ENCODE peak calls at places on chromosomes 4 and X, in ten cellular contexts. F is IMR-90, Y is fibroblast of pulmonary artery, B is body of pancreas, M is HFF-Myc, J is psoas muscle, Z is endodermal cell, L is kidney, V is MG63, T is K562. C is an unnamed sample.

GRCh38 chrX:7334253-7334935 is 186.4 kb upstream of the PUDP start:
- DNase-seq in F (peak), Y (peak), B (no peak), M (peak), J (no peak), Z (no peak), L (no peak), V (peak), T (no peak), C (no peak)

GRCh38 chr4:166318810-166319525 is 445.9 kb downstream of the TLL1 start:
- DNase-seq in F (peak), Y (peak), B (no peak), M (peak), J (no peak), Z (no peak), L (no peak), V (peak), T (no peak), C (no peak)

GRCh38 chr4:35038079-35038805 is 1206.1 kb downstream of the ARAP2 start:
- DNase-seq in F (no peak), Y (no peak), B (no peak), M (no peak), J (no peak), Z (no peak), L (peak), V (no peak), T (no peak), C (no peak)

GRCh38 chr4:52873191-52873590 is 11.1 kb downstream of the RASL11B start:
- DNase-seq in F (no peak), Y (no peak), B (no peak), M (no peak), J (no peak), Z (peak), L (no peak), V (no peak), T (no peak), C (peak)

GRCh38 chr4:80074651-80075050 is 1.6 kb upstream of the ANTXR2 start:
- DNase-seq in F (no peak), Y (no peak), B (no peak), M (no peak), J (no peak), Z (no peak), L (no peak), V (no peak), T (no peak), C (no peak)

GRCh38 chrX:139823806-139824205 is 109.0 kb downstream of the ATP11C start:
- DNase-seq in F (peak), Y (no peak), B (no peak), M (no peak), J (no peak), Z (no peak), L (no peak), V (peak), T (no peak), C (no peak)

GRCh38 chr4:1604706-1605205 is 79.4 kb downstream of the FAM53A start:
- DNase-seq in F (no peak), Y (no peak), B (no peak), M (no peak), J (peak), Z (no peak), L (no peak), V (no peak), T (no peak), C (peak)

GRCh38 chrX:41667631-41668030 is 21.1 kb upstream of the GPR34 start:
- DNase-seq in F (no peak), Y (no peak), B (no peak), M (no peak), J (no peak), Z (no peak), L (no peak), V (no peak), T (no peak), C (no peak)

GRCh38 chr4:4440333-4441061 is 53.6 kb downstream of the NSG1 start:
- DNase-seq in F (no peak), Y (no peak), B (no peak), M (no peak), J (no peak), Z (peak), L (no peak), V (no peak), T (no peak), C (no peak)

GRCh38 chrX:153968754-153969124 is 2.9 kb downstream of the HCFC1 start:
- DNase-seq in F (no peak), Y (no peak), B (no peak), M (no peak), J (peak), Z (no peak), L (peak), V (no peak), T (peak), C (peak)

GRCh38 chr4:16032871-16033505 is 50.8 kb downstream of the PROM1 start:
- DNase-seq in F (peak), Y (no peak), B (no peak), M (no peak), J (no peak), Z (no peak), L (no peak), V (no peak), T (no peak), C (no peak)

GRCh38 chrX:57817302-57817701 is 93.0 kb downstream of the ZXDA start:
- DNase-seq in F (no peak), Y (peak), B (no peak), M (no peak), J (no peak), Z (no peak), L (no peak), V (no peak), T (no peak), C (no peak)

GRCh38 chr4:36824682-36825081 is 419.9 kb upstream of the NWD2 start:
- DNase-seq in F (no peak), Y (no peak), B (no peak), M (no peak), J (no peak), Z (peak), L (no peak), V (no peak), T (peak), C (no peak)

GRCh38 chrX:44228621-44229020 is 114.9 kb downstream of the EFHC2 start:
- DNase-seq in F (no peak), Y (no peak), B (no peak), M (no peak), J (no peak), Z (no peak), L (no peak), V (no peak), T (no peak), C (no peak)

GRCh38 chr4:139547979-139548378 is 8.0 kb downstream of the SETD7 start:
- DNase-seq in F (no peak), Y (no peak), B (no peak), M (no peak), J (no peak), Z (no peak), L (no peak), V (no peak), T (no peak), C (no peak)

GRCh38 chrX:25198891-25199290 is 183.1 kb upstream of the ARX start:
- DNase-seq in F (no peak), Y (no peak), B (no peak), M (no peak), J (no peak), Z (no peak), L (no peak), V (no peak), T (no peak), C (no peak)

GRCh38 chrX:56765816-56766553 is 36.9 kb downstream of the NBDY start:
- DNase-seq in F (no peak), Y (peak), B (no peak), M (no peak), J (no peak), Z (no peak), L (no peak), V (no peak), T (no peak), C (peak)

GRCh38 chr4:44965446-44966095 is 239.2 kb upstream of the GNPDA2 start:
- DNase-seq in F (no peak), Y (no peak), B (no peak), M (no peak), J (no peak), Z (no peak), L (no peak), V (no peak), T (no peak), C (no peak)

GRCh38 chr4:99859618-99860017 is 34.6 kb downstream of the LAMTOR3 start:
- DNase-seq in F (no peak), Y (no peak), B (no peak), M (no peak), J (no peak), Z (no peak), L (no peak), V (no peak), T (no peak), C (no peak)

GRCh38 chrX:110675866-110676265 is 119.8 kb downstream of the CHRDL1 start:
- DNase-seq in F (no peak), Y (no peak), B (no peak), M (no peak), J (no peak), Z (no peak), L (no peak), V (no peak), T (no peak), C (no peak)

GRCh38 chr4:156581693-156582092 is 389.9 kb downstream of the PDGFC start:
- DNase-seq in F (no peak), Y (no peak), B (no peak), M (no peak), J (no peak), Z (no peak), L (no peak), V (no peak), T (no peak), C (no peak)

GRCh38 chr4:33031328-33031727 is 2311.2 kb downstream of the PCDH7 start:
- DNase-seq in F (no peak), Y (no peak), B (no peak), M (no peak), J (no peak), Z (no peak), L (no peak), V (no peak), T (no peak), C (no peak)

GRCh38 chr4:142285222-142285583 is 560.9 kb downstream of the INPP4B start:
- DNase-seq in F (no peak), Y (no peak), B (no peak), M (no peak), J (no peak), Z (no peak), L (no peak), V (no peak), T (no peak), C (no peak)

GRCh38 chr4:180618396-180618795 is 1624.8 kb upstream of the TENM3 start:
- DNase-seq in F (no peak), Y (no peak), B (no peak), M (no peak), J (no peak), Z (no peak), L (no peak), V (no peak), T (no peak), C (no peak)

GRCh38 chrX:138711399-138712347 is at the start of gene FGF13:
- DNase-seq in F (no peak), Y (no peak), B (peak), M (no peak), J (peak), Z (peak), L (peak), V (peak), T (no peak), C (peak)

GRCh38 chrX:138709886-138710285 is 1.6 kb downstream of the FGF13 start:
- DNase-seq in F (no peak), Y (no peak), B (no peak), M (no peak), J (no peak), Z (no peak), L (no peak), V (no peak), T (no peak), C (no peak)

GRCh38 chrX:138710311-138710791 is 1.2 kb downstream of the FGF13 start:
- DNase-seq in F (no peak), Y (no peak), B (no peak), M (no peak), J (no peak), Z (peak), L (peak), V (no peak), T (no peak), C (no peak)

GRCh38 chrX:138710866-138711331 is 618 bp downstream of the FGF13 start:
- DNase-seq in F (no peak), Y (no peak), B (peak), M (no peak), J (peak), Z (peak), L (peak), V (peak), T (no peak), C (no peak)

DNA sequence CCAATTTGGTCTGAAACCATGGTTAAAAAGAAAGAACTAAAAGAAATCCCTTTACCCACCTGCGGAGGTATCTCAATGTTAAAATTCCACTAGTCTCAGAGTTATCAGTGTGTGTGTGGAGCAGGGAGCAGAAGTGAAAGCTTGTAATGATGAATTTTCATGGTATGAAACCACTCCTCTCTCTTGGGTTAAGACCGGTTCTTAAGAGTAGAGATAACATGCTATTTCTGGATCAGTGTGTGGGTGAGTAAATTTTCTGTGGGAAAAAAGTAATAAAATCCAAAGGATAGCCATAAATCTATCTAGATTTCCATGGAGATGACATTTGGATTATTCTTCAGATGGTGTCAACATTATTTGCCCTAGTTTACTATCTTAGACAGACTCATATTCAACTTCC is 3.2 kb downstream of the FGF13 start:
- DNase-seq in F (no peak), Y (no peak), B (no peak), M (no peak), J (no peak), Z (no peak), L (no peak), V (no peak), T (no peak), C (no peak)
- H3K4me3 ChIP-seq in F (no peak), Y (no peak), B (no peak), M (no peak), J (no peak), Z (peak), L (no peak), V (no peak), T (no peak), C (no peak)

GRCh38 chr4:85932371-85933305 is 427.2 kb downstream of the MAPK10 start:
- DNase-seq in F (no peak), Y (peak), B (no peak), M (no peak), J (no peak), Z (no peak), L (peak), V (no peak), T (no peak), C (no peak)

GRCh38 chr4:85929926-85930325 is 429.9 kb downstream of the MAPK10 start:
- DNase-seq in F (no peak), Y (no peak), B (peak), M (no peak), J (no peak), Z (peak), L (peak), V (no peak), T (no peak), C (peak)

GRCh38 chr4:85937507-85937906 is 422.3 kb downstream of the MAPK10 start:
- DNase-seq in F (no peak), Y (no peak), B (no peak), M (no peak), J (no peak), Z (no peak), L (no peak), V (no peak), T (no peak), C (no peak)

GRCh38 chr4:85928775-85929585 is 430.9 kb downstream of the MAPK10 start:
- DNase-seq in F (peak), Y (peak), B (peak), M (no peak), J (no peak), Z (no peak), L (peak), V (no peak), T (no peak), C (no peak)

DNA sequence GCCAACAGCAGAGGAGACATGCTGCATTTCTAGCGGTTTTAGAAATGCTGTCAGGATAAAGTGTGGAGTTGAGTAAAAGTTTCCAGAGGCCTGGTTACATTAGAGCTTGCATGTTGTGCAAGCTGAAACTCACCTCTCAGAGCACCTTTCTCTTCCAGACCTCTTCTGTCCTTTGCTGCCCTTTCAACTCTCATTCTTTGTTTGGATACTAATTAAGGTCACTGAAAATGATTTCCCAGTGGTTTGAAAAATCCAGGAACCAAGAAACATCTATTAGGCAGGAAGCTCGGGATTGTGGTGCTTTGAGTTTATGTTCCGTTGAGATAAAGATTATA is 426.6 kb downstream of the MAPK10 start:
- DNase-seq in F (no peak), Y (no peak), B (no peak), M (no peak), J (no peak), Z (no peak), L (no peak), V (no peak), T (no peak), C (no peak)
- H3K4me3 ChIP-seq in F (no peak), Y (no peak), B (no peak), M (no peak), J (no peak), Z (no peak), L (peak), V (no peak), T (no peak), C (no peak)

GRCh38 chr4:73251384-73251783 is 7.2 kb downstream of the ANKRD17 start:
- DNase-seq in F (no peak), Y (peak), B (no peak), M (no peak), J (no peak), Z (no peak), L (no peak), V (no peak), T (no peak), C (no peak)
- H3K4me3 ChIP-seq in F (no peak), Y (no peak), B (no peak), M (no peak), J (no peak), Z (no peak), L (no peak), V (no peak), T (no peak), C (no peak)

GRCh38 chrX:149456476-149457245 is 48.4 kb downstream of the IDS start:
- DNase-seq in F (no peak), Y (no peak), B (no peak), M (no peak), J (no peak), Z (no peak), L (no peak), V (no peak), T (no peak), C (no peak)
- H3K4me3 ChIP-seq in F (no peak), Y (no peak), B (no peak), M (no peak), J (no peak), Z (no peak), L (no peak), V (no peak), T (no peak), C (no peak)

DNA sequence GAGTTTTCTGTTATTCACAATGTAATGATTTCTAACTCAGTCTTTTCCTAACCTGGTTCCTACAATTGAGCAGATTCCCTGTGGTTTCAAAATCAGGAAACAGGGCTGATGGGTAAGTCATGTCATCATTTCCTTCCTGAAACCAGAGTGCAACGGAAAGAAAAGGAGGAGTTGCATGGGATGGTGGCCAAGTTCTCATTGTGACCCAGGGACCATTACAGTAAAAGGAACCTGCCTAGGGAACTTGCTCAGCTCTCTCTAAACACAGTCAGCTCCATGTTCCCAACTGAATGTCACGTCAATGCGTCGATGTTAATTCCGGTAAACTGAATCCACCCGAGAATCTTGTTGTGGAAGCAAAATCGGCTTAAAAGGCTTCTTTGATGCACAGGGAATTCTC is 51.2 kb downstream of the LGI2 start:
- DNase-seq in F (no peak), Y (peak), B (no peak), M (no peak), J (peak), Z (peak), L (no peak), V (no peak), T (no peak), C (peak)
- H3K4me3 ChIP-seq in F (no peak), Y (no peak), B (no peak), M (no peak), J (peak), Z (no peak), L (peak), V (no peak), T (no peak), C (no peak)

DNA sequence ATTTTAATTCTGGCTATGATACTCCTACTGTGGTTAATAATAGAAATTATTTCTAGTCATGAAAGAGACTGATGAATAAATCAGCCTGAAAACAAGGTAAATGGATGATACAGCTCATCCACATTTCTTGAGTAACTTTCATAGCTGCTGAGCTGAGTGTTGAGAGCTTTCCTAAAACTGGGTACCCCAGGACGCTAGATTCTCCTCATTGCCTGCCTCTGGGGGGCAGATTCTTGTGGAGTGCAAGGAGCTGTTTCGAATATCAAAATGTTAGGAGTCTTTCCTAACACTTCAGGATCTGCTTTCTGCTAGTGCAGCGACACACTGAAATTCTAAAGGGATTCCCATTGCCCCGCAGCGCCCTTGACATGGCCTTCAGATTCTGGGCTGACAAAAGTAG is 2.1 kb downstream of the MND1 start:
- DNase-seq in F (peak), Y (no peak), B (no peak), M (no peak), J (no peak), Z (peak), L (no peak), V (no peak), T (peak), C (no peak)
- H3K4me3 ChIP-seq in F (no peak), Y (no peak), B (no peak), M (peak), J (no peak), Z (peak), L (no peak), V (no peak), T (no peak), C (no peak)

GRCh38 chr4:10107111-10108091 is 9.2 kb downstream of the WDR1 start:
- DNase-seq in F (peak), Y (no peak), B (no peak), M (no peak), J (no peak), Z (no peak), L (peak), V (peak), T (no peak), C (no peak)
- H3K4me3 ChIP-seq in F (no peak), Y (no peak), B (no peak), M (no peak), J (peak), Z (no peak), L (no peak), V (no peak), T (no peak), C (no peak)

C was measured in transverse colon.